ENCODE peak calls at places on chromosome 14, in four cellular contexts. W, K, U and V are unnamed samples.

GRCh38 chr14:92794547-92794941 is 439 bp downstream of the GOLGA5 start:
- DNase-seq in W (no peak), U (peak), K (peak), V (no peak)

GRCh38 chr14:74347096-74347794 is 1.0 kb upstream of the VRTN start:
- DNase-seq in W (no peak), K (no peak), U (no peak), V (no peak)

GRCh38 chr14:63046339-63047268 is 1.3 kb upstream of the KCNH5 start:
- DNase-seq in U (no peak), W (no peak), K (no peak), V (no peak)

GRCh38 chr14:74988993-74989392 is 13.7 kb upstream of the EIF2B2 start:
- DNase-seq in U (no peak), W (no peak), K (no peak), V (no peak)

GRCh38 chr14:92106095-92106937 is at the start of gene ATXN3:
- DNase-seq in K (peak), U (peak), W (peak), V (peak)

GRCh38 chr14:99729991-99730875 is 46.1 kb downstream of the CYP46A1 start:
- DNase-seq in U (peak), K (peak), W (peak), V (no peak)

GRCh38 chr14:31080060-31080459 is 53.9 kb upstream of the STRN3 start:
- DNase-seq in W (no peak), K (peak), U (no peak), V (no peak)

GRCh38 chr14:73850940-73851339 is 691 bp upstream of the PTGR2 start:
- DNase-seq in K (peak), W (no peak), U (no peak), V (no peak)

GRCh38 chr14:36556811-36557433 is 25.5 kb downstream of the NKX2-8 start:
- DNase-seq in U (peak), K (peak), W (peak), V (no peak)

GRCh38 chr14:51901475-51902024 is 41.1 kb downstream of the GNG2 start:
- DNase-seq in U (no peak), W (no peak), K (no peak), V (no peak)

GRCh38 chr14:76320975-76321374 is 55.0 kb upstream of the ESRRB start:
- DNase-seq in U (no peak), K (no peak), W (no peak), V (no peak)

DNA sequence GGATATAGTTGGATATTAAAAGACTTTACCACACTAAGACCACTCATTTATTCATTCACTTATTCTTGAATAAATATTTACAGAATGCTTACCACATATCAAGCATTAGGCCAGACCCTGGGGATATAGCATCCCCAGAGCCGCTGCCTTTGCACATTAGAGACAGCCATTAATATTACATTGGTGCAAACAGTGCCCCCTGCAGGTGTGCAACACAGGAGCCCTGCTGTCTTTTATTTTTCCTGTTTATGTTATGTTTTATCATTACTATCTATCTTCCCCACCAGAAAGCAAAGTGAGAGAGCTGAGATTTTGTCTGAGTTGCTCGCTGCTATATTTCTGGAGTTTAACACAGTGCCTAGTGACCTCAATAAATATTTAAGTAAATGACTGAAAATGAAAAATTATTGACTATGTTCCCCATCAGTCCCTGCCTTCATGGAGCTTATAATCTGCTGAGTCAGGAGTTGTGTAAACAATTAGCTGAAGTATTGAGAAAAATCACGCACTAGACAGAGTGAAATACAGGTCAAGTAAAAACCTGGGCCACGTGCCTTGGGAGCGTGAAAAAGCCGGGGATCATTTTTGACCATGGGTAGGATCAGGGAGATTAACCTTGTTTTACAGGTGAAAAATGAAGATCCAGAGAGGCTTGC is 301.6 kb downstream of the PCNX1 start:
- DNase-seq in W (no peak), U (no peak), K (no peak), V (no peak)
- TF ChIP-seq CTCF in W (peak), U (no peak), K (peak), V (no peak)

GRCh38 chr14:77498984-77499527 is 440 bp upstream of the ISM2 start:
- DNase-seq in U (no peak), W (no peak), K (no peak), V (no peak)

GRCh38 chr14:77491056-77491455 is 7.6 kb downstream of the ISM2 start:
- DNase-seq in K (no peak), W (no peak), U (no peak), V (no peak)

GRCh38 chr14:77498120-77498979 is at the start of gene ISM2:
- DNase-seq in U (peak), K (peak), W (no peak), V (no peak)

GRCh38 chr14:77490347-77490986 is 8.1 kb downstream of the ISM2 start:
- DNase-seq in W (no peak), U (no peak), K (no peak), V (no peak)

GRCh38 chr14:77495354-77495753 is 3.3 kb downstream of the ISM2 start:
- DNase-seq in K (no peak), W (no peak), U (no peak), V (no peak)
- H3K4me3 ChIP-seq in K (no peak), W (no peak), U (no peak), V (no peak)

GRCh38 chr14:57378661-57379060 is 11.7 kb upstream of the NAA30 start:
- DNase-seq in K (peak), W (no peak), U (no peak), V (no peak)
- TF ChIP-seq CTCF in K (no peak), W (peak), U (no peak), V (no peak)

DNA sequence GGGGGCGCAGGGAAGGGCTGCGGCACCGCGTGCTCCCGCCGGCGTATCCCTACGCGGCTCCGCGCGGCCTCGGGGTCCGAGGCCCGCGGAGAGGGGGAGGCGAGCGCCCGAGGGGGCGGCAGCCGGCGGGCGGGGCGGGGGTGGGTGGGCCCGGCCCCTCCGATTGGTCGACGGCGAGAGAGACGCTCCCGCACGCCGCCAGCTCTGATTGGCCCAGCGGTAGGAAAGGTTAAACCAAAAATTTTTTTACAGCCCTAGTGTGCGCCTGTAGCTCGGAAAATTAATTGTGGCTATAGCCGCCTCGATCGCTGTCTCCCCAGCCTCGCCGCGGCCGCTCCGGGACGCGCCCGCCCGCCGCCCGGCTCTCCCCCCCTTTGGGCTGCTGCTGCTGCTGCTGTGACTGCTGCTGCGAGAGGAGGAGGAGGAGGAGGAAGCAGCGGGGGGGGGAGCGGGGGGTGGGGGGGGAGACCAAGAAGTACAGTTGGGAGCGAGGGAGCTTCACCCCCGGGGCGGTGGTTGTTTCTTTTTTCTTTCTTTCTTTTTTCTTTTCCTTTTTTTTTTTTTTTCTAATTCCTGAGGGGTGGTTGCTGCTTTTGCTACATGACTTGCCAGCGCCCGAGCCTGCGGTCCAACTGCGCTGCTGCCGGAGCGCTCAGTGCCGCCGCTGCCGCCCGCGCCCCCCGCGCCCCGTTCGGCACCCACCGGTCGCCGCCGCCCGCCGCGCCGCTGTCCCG is at the start of gene FOXG1:
- DNase-seq in U (peak), W (no peak), K (peak), V (peak)
- H3K4me3 ChIP-seq in U (peak), W (no peak), K (peak), V (peak)

DNA sequence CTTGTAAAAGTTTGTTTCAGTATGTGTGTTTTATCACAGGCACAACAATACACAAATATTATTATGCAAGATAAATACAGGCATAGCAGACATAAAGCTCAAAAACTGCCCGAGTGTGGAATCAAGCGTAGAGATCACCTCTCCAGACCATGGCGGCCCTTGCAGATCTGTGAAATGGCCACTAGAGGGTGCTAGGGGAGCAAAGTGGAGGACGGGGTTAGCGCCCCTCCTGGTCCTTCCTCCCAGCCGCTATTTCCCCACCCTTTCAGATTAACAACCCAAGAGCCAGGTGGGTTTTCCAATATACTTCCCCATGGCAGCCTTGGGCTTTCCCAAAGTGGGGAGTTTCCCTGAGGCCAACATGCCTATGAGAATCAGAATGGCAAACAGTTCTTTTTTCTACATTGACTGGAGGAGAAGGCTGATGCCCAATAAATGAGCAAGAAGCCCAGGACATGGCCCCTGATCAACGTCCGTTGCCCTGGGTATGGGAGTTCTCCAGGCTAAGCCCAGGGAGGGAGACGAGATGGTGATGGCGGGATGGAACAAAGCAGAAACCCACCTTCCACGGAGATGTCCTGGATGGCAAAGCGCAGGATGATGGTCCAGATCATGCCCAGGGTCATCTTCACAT is 67.4 kb downstream of the ACTN1 start:
- DNase-seq in W (peak), U (peak), K (peak), V (peak)
- TF ChIP-seq CTCF in W (peak), U (peak), K (peak), V (peak)

DNA sequence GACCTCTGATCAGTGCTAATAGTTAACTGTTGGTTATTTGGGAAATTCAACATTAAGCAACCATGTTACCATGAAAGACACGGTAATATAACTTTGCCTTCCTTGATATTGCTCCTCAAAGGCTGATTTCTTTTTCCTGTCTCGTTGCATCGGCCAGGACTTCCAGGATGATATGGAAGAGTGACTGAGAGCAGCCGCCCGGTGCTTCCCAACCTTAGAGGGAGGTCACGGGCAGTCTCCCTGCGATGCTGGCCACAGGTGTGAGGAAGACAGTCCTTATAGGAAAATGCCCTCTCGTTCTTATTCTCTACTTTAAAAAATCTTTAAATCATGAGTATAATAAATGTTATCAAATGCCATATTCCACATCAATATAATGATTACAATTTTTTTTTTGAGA is 33.1 kb upstream of the GPR132 start:
- DNase-seq in U (no peak), W (no peak), K (no peak), V (no peak)
- H3K4me3 ChIP-seq in U (no peak), W (no peak), K (no peak), V (no peak)